ENCODE peak calls at places on chromosomes 12 and 14, in nine cellular contexts. H is ecto neural progenitor cell, F is MCF 10A, G is stomach, K is ovary, S is NCI-H748 treated with DMSO at 0.1 percent for 48 hours, Z is fibroblast of mammary gland, T is activated T-cell treated with anti-CD3 and anti-CD28 coated beads for 1 hour, Q is A172. L is an unnamed sample.

GRCh38 chr14:56118611-56119181 is 485 bp downstream of the PELI2 start:
- DNase-seq in H (peak), F (no peak), G (peak), K (peak), S (no peak), Z (no peak), T (peak), Q (no peak), L (no peak)

GRCh38 chr12:41076114-41076513 is 112.0 kb upstream of the PDZRN4 start:
- DNase-seq in H (no peak), F (no peak), G (no peak), K (no peak), S (no peak), Z (no peak), T (no peak), Q (no peak), L (no peak)

GRCh38 chr12:112617191-112617505 is 174.4 kb upstream of the RPH3A start:
- DNase-seq in H (no peak), F (no peak), G (no peak), K (no peak), S (no peak), Z (no peak), T (no peak), Q (no peak), L (no peak)

GRCh38 chr14:22545842-22546721 is 42.9 kb downstream of the DAD1 start:
- DNase-seq in H (no peak), F (peak), G (no peak), K (no peak), S (no peak), Z (peak), T (no peak), Q (peak), L (peak)

GRCh38 chr14:68249534-68250517 is 430.2 kb downstream of the RAD51B start:
- DNase-seq in H (no peak), F (no peak), G (no peak), K (no peak), S (no peak), Z (peak), T (no peak), Q (no peak), L (no peak)

GRCh38 chr14:51094282-51094821 is 553 bp downstream of the TRIM9 start:
- DNase-seq in H (peak), F (no peak), G (no peak), K (peak), S (no peak), Z (no peak), T (no peak), Q (no peak), L (no peak)

GRCh38 chr14:59463773-59464650 is 1.2 kb downstream of the GPR135 start:
- DNase-seq in H (peak), F (no peak), G (no peak), K (peak), S (peak), Z (no peak), T (no peak), Q (no peak), L (no peak)

GRCh38 chr14:100850841-100851585 is 25.1 kb downstream of the MEG3 start:
- DNase-seq in H (peak), F (peak), G (peak), K (peak), S (peak), Z (no peak), T (peak), Q (peak), L (peak)

GRCh38 chr12:23277831-23278230 is 652.9 kb downstream of the ETNK1 start:
- DNase-seq in H (no peak), F (no peak), G (no peak), K (no peak), S (no peak), Z (no peak), T (no peak), Q (no peak), L (no peak)

GRCh38 chr12:93763746-93764147 is 86.6 kb downstream of the CRADD start:
- DNase-seq in H (no peak), F (no peak), G (no peak), K (no peak), S (no peak), Z (no peak), T (no peak), Q (no peak), L (no peak)

GRCh38 chr14:69553221-69553620 is 21.4 kb downstream of the CCDC177 start:
- DNase-seq in H (no peak), F (peak), G (no peak), K (no peak), S (no peak), Z (peak), T (no peak), Q (peak), L (no peak)

GRCh38 chr12:57009949-57010626 is 3.7 kb upstream of the ZBTB39 start:
- DNase-seq in H (no peak), F (no peak), G (no peak), K (no peak), S (no peak), Z (no peak), T (no peak), Q (no peak), L (no peak)

GRCh38 chr12:54394281-54394719 is 9.8 kb upstream of the ZNF385A start:
- DNase-seq in H (peak), F (peak), G (peak), K (no peak), S (peak), Z (peak), T (no peak), Q (peak), L (peak)

GRCh38 chr14:33493329-33493728 is 457.5 kb downstream of the EGLN3 start:
- DNase-seq in H (no peak), F (no peak), G (no peak), K (no peak), S (no peak), Z (no peak), T (no peak), Q (no peak), L (no peak)

GRCh38 chr12:86774841-86775386 is 518.7 kb upstream of the MGAT4C start:
- DNase-seq in H (no peak), F (peak), G (no peak), K (no peak), S (no peak), Z (peak), T (no peak), Q (no peak), L (no peak)

GRCh38 chr12:92921877-92922276 is 7.2 kb downstream of the EEA1 start:
- DNase-seq in H (no peak), F (no peak), G (no peak), K (no peak), S (no peak), Z (no peak), T (no peak), Q (no peak), L (no peak)

GRCh38 chr14:90400904-90401561 is 4.2 kb downstream of the CALM1 start:
- DNase-seq in H (no peak), F (no peak), G (no peak), K (no peak), S (no peak), Z (no peak), T (no peak), Q (no peak), L (no peak)

GRCh38 chr14:90551070-90551704 is 154.4 kb downstream of the CALM1 start:
- DNase-seq in H (no peak), F (peak), G (no peak), K (peak), S (no peak), Z (peak), T (no peak), Q (no peak), L (no peak)

GRCh38 chr12:30100736-30101135 is 317.0 kb upstream of the TMTC1 start:
- DNase-seq in H (no peak), F (no peak), G (no peak), K (no peak), S (no peak), Z (no peak), T (no peak), Q (no peak), L (no peak)

GRCh38 chr14:101602466-101602840 is 41.2 kb downstream of the DIO3 start:
- DNase-seq in H (no peak), F (no peak), G (no peak), K (peak), S (no peak), Z (no peak), T (no peak), Q (no peak), L (no peak)

GRCh38 chr12:111363578-111363977 is 5.3 kb downstream of the PHETA1 start:
- DNase-seq in H (no peak), F (no peak), G (no peak), K (no peak), S (no peak), Z (no peak), T (no peak), Q (peak), L (no peak)

GRCh38 chr12:50647031-50647430 is 116.9 kb upstream of the ATF1 start:
- DNase-seq in H (no peak), F (no peak), G (no peak), K (no peak), S (no peak), Z (no peak), T (no peak), Q (no peak), L (no peak)

GRCh38 chr12:6461401-6462233 is 8.9 kb downstream of the VAMP1 start:
- DNase-seq in H (no peak), F (no peak), G (peak), K (no peak), S (no peak), Z (no peak), T (peak), Q (peak), L (no peak)

GRCh38 chr12:68808388-68809189 is 612 bp downstream of the MDM2 start:
- DNase-seq in H (peak), F (peak), G (peak), K (peak), S (peak), Z (peak), T (peak), Q (peak), L (peak)

GRCh38 chr14:76848879-76849278 is 22.7 kb downstream of the LRRC74A start:
- DNase-seq in H (no peak), F (no peak), G (no peak), K (no peak), S (no peak), Z (no peak), T (no peak), Q (no peak), L (no peak)

GRCh38 chr12:113886721-113887120 is 79.4 kb downstream of the RBM19 start:
- DNase-seq in H (no peak), F (no peak), G (no peak), K (no peak), S (no peak), Z (no peak), T (no peak), Q (no peak), L (no peak)

GRCh38 chr12:7373226-7373625 is 69.4 kb downstream of the ACSM4 start:
- DNase-seq in H (no peak), F (no peak), G (no peak), K (no peak), S (no peak), Z (no peak), T (no peak), Q (no peak), L (no peak)

GRCh38 chr14:26765301-26765700 is 167.5 kb upstream of the NOVA1 start:
- DNase-seq in H (no peak), F (no peak), G (no peak), K (no peak), S (no peak), Z (peak), T (no peak), Q (no peak), L (no peak)

GRCh38 chr14:91354979-91355685 is 62.5 kb downstream of the CCDC88C start:
- DNase-seq in H (peak), F (no peak), G (no peak), K (no peak), S (peak), Z (no peak), T (no peak), Q (no peak), L (no peak)

GRCh38 chr14:32336702-32337101 is 7.6 kb downstream of the AKAP6 start:
- DNase-seq in H (no peak), F (no peak), G (no peak), K (no peak), S (no peak), Z (no peak), T (no peak), Q (no peak), L (no peak)

GRCh38 chr14:34722723-34723545 is 8.5 kb upstream of the CFL2 start:
- DNase-seq in H (no peak), F (peak), G (peak), K (peak), S (peak), Z (peak), T (no peak), Q (peak), L (peak)

GRCh38 chr14:90572461-90573150 is 175.8 kb downstream of the CALM1 start:
- DNase-seq in H (no peak), F (no peak), G (no peak), K (no peak), S (no peak), Z (no peak), T (no peak), Q (no peak), L (no peak)

GRCh38 chr12:78018146-78018910 is 187.6 kb downstream of the NAV3 start:
- DNase-seq in H (peak), F (peak), G (no peak), K (no peak), S (no peak), Z (no peak), T (no peak), Q (no peak), L (no peak)

GRCh38 chr14:61603736-61604135 is 91.6 kb upstream of the HIF1A start:
- DNase-seq in H (no peak), F (peak), G (no peak), K (no peak), S (no peak), Z (peak), T (no peak), Q (no peak), L (no peak)

GRCh38 chr12:104219908-104220404 is 4.4 kb downstream of the TXNRD1 start:
- DNase-seq in H (peak), F (peak), G (peak), K (no peak), S (peak), Z (peak), T (peak), Q (peak), L (peak)

GRCh38 chr12:2494490-2495192 is 300.1 kb upstream of the FKBP4 start:
- DNase-seq in H (no peak), F (no peak), G (no peak), K (peak), S (no peak), Z (peak), T (no peak), Q (no peak), L (no peak)

GRCh38 chr12:70487440-70487839 is 121.3 kb downstream of the KCNMB4 start:
- DNase-seq in H (no peak), F (no peak), G (no peak), K (no peak), S (no peak), Z (no peak), T (no peak), Q (no peak), L (no peak)

GRCh38 chr12:32864731-32865130 is 31.8 kb downstream of the PKP2 start:
- DNase-seq in H (no peak), F (no peak), G (no peak), K (no peak), S (no peak), Z (no peak), T (no peak), Q (no peak), L (no peak)